ENCODE peak calls at places on chromosome 13, in seven cellular contexts. One of them, this sample, is unnamed.
A peak's percentile ranks its signal among the peaks of the same experiment; 100 is the strongest.

GRCh38 chr13:65971541-65971940 is 1258.6 kb downstream of the PCDH9 start:
- DNase-seq in GM06990: no peak
- DNase-seq in PC-9: no peak
- DNase-seq in heart right ventricle: no peak
- DNase-seq in adipocyte: no peak
- DNase-seq in suprapubic skin: no peak
- DNase-seq in CD8-positive, alpha-beta memory T cell: no peak
- DNase-seq in this sample: no peak

GRCh38 chr13:73090116-73090811 is 31.5 kb downstream of the KLF5 start:
- DNase-seq in GM06990: no peak
- DNase-seq in PC-9: peak; percentile 69
- DNase-seq in heart right ventricle: no peak
- DNase-seq in adipocyte: peak; percentile 46
- DNase-seq in suprapubic skin: no peak
- DNase-seq in CD8-positive, alpha-beta memory T cell: no peak
- DNase-seq in this sample: peak; percentile 91

GRCh38 chr13:29704648-29705047 is 109.2 kb upstream of the SLC7A1 start:
- DNase-seq in GM06990: no peak
- DNase-seq in PC-9: no peak
- DNase-seq in heart right ventricle: peak; percentile 25
- DNase-seq in adipocyte: peak; percentile 6
- DNase-seq in suprapubic skin: no peak
- DNase-seq in CD8-positive, alpha-beta memory T cell: no peak
- DNase-seq in this sample: no peak

GRCh38 chr13:89749888-89750287 is 1597.6 kb upstream of the MIR17HG start:
- DNase-seq in GM06990: no peak
- DNase-seq in PC-9: no peak
- DNase-seq in heart right ventricle: no peak
- DNase-seq in adipocyte: no peak
- DNase-seq in suprapubic skin: no peak
- DNase-seq in CD8-positive, alpha-beta memory T cell: no peak
- DNase-seq in this sample: no peak

GRCh38 chr13:43036386-43037220 is 13.2 kb downstream of the DNAJC15 start:
- DNase-seq in GM06990: no peak
- DNase-seq in PC-9: no peak
- DNase-seq in heart right ventricle: peak; percentile 75
- DNase-seq in adipocyte: no peak
- DNase-seq in suprapubic skin: no peak
- DNase-seq in CD8-positive, alpha-beta memory T cell: no peak
- DNase-seq in this sample: no peak

GRCh38 chr13:42011601-42012401 is 36.6 kb upstream of the DGKH start:
- DNase-seq in GM06990: no peak
- DNase-seq in PC-9: peak; percentile 17
- DNase-seq in heart right ventricle: peak; percentile 12
- DNase-seq in adipocyte: no peak
- DNase-seq in suprapubic skin: no peak
- DNase-seq in CD8-positive, alpha-beta memory T cell: no peak
- DNase-seq in this sample: no peak

GRCh38 chr13:93689333-93689732 is 462.7 kb downstream of the GPC6 start:
- DNase-seq in GM06990: no peak
- DNase-seq in PC-9: no peak
- DNase-seq in heart right ventricle: no peak
- DNase-seq in adipocyte: no peak
- DNase-seq in suprapubic skin: no peak
- DNase-seq in CD8-positive, alpha-beta memory T cell: no peak
- DNase-seq in this sample: no peak

GRCh38 chr13:44758595-44759221 is 182.6 kb upstream of the TSC22D1 start:
- DNase-seq in GM06990: no peak
- DNase-seq in PC-9: peak; percentile 56
- DNase-seq in heart right ventricle: no peak
- DNase-seq in adipocyte: peak; percentile 75
- DNase-seq in suprapubic skin: no peak
- DNase-seq in CD8-positive, alpha-beta memory T cell: no peak
- DNase-seq in this sample: no peak

GRCh38 chr13:39385621-39386231 is 217.3 kb downstream of the LHFPL6 start:
- DNase-seq in GM06990: no peak
- DNase-seq in PC-9: no peak
- DNase-seq in heart right ventricle: no peak
- DNase-seq in adipocyte: no peak
- DNase-seq in suprapubic skin: no peak
- DNase-seq in CD8-positive, alpha-beta memory T cell: no peak
- DNase-seq in this sample: no peak

GRCh38 chr13:102395174-102395573 is 6.7 kb downstream of the FGF14 start:
- DNase-seq in GM06990: no peak
- DNase-seq in PC-9: no peak
- DNase-seq in heart right ventricle: no peak
- DNase-seq in adipocyte: no peak
- DNase-seq in suprapubic skin: no peak
- DNase-seq in CD8-positive, alpha-beta memory T cell: no peak
- DNase-seq in this sample: no peak

GRCh38 chr13:113789167-113789566 is 30.1 kb downstream of the TMEM255B start:
- DNase-seq in GM06990: no peak
- DNase-seq in PC-9: no peak
- DNase-seq in heart right ventricle: no peak
- DNase-seq in adipocyte: no peak
- DNase-seq in suprapubic skin: no peak
- DNase-seq in CD8-positive, alpha-beta memory T cell: no peak
- DNase-seq in this sample: no peak

GRCh38 chr13:72113070-72113469 is 246.1 kb upstream of the DACH1 start:
- DNase-seq in GM06990: no peak
- DNase-seq in PC-9: no peak
- DNase-seq in heart right ventricle: no peak
- DNase-seq in adipocyte: no peak
- DNase-seq in suprapubic skin: no peak
- DNase-seq in CD8-positive, alpha-beta memory T cell: no peak
- DNase-seq in this sample: no peak

GRCh38 chr13:98252931-98253470 is 75.9 kb upstream of the RNF113B start:
- DNase-seq in GM06990: no peak
- DNase-seq in PC-9: no peak
- DNase-seq in heart right ventricle: no peak
- DNase-seq in adipocyte: peak; percentile 66
- DNase-seq in suprapubic skin: no peak
- DNase-seq in CD8-positive, alpha-beta memory T cell: no peak
- DNase-seq in this sample: no peak

DNA sequence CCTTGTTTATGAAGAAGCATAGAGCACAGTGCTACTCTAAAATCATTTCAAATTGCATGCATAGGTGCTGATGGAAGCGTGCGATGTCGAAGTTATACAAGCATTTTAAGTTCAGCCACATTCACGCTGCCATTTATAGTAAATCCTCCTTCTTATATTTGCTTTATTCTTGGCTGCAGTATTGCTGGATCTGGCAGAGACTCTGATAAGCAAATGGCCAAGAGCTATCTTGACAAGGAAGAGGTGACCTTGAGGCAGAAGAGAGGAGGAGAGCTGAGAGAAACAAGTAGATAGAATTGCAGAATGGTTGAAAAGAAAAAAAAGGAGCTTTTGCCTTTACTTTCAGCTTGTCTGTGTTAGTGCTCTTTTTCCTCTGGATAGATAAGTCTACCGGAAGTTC is 18.9 kb upstream of the MYO16 start:
- DNase-seq in GM06990: no peak
- DNase-seq in PC-9: no peak
- DNase-seq in heart right ventricle: no peak
- DNase-seq in adipocyte: no peak
- DNase-seq in suprapubic skin: no peak
- DNase-seq in CD8-positive, alpha-beta memory T cell: no peak
- DNase-seq in this sample: no peak
- H3K4me3 ChIP-seq in GM06990: no peak overlapping the region
- H3K4me3 ChIP-seq in PC-9: no peak overlapping the region
- H3K4me3 ChIP-seq in heart right ventricle: no peak overlapping the region
- H3K4me3 ChIP-seq in adipocyte: no peak overlapping the region
- H3K4me3 ChIP-seq in suprapubic skin: no peak overlapping the region
- H3K4me3 ChIP-seq in CD8-positive, alpha-beta memory T cell: no peak overlapping the region
- H3K4me3 ChIP-seq in this sample: no peak overlapping the region

DNA sequence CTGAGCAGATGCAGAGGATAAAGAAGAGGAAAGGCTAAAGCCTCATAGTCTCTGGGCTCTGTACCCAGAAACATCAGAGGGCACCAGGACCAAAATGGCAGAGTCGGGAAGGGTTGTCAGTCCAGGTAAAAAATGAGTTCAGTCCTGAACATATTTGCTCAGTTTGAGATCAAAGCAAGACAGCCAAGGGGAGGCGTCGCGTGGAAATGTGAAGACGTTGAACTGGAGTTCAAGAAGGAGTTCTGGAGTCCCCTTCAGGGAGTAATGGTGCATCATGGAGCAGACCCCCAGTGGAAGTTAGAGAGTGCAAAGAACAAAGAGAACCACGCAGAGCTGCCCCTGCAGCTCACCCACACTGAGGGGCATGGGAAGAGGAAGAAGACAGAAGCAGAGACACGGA is 4.8 kb downstream of the COL4A1 start:
- DNase-seq in GM06990: no peak
- DNase-seq in PC-9: no peak
- DNase-seq in heart right ventricle: no peak
- DNase-seq in adipocyte: no peak
- DNase-seq in suprapubic skin: no peak
- DNase-seq in CD8-positive, alpha-beta memory T cell: no peak
- DNase-seq in this sample: no peak
- H3K4me3 ChIP-seq in GM06990: no peak overlapping the region
- H3K4me3 ChIP-seq in PC-9: no peak overlapping the region
- H3K4me3 ChIP-seq in heart right ventricle: no peak overlapping the region
- H3K4me3 ChIP-seq in adipocyte: peak overlapping the region; percentile 21
- H3K4me3 ChIP-seq in suprapubic skin: peak overlapping the region; percentile 2
- H3K4me3 ChIP-seq in CD8-positive, alpha-beta memory T cell: no peak overlapping the region
- H3K4me3 ChIP-seq in this sample: no peak overlapping the region

GRCh38 chr13:99647593-99647980 is 146.3 kb downstream of the TM9SF2 start:
- DNase-seq in GM06990: no peak
- DNase-seq in PC-9: no peak
- DNase-seq in heart right ventricle: no peak
- DNase-seq in adipocyte: no peak
- DNase-seq in suprapubic skin: no peak
- DNase-seq in CD8-positive, alpha-beta memory T cell: no peak
- DNase-seq in this sample: no peak
- H3K4me3 ChIP-seq in GM06990: no peak overlapping the region
- H3K4me3 ChIP-seq in PC-9: no peak overlapping the region
- H3K4me3 ChIP-seq in heart right ventricle: no peak overlapping the region
- H3K4me3 ChIP-seq in adipocyte: no peak overlapping the region
- H3K4me3 ChIP-seq in suprapubic skin: no peak overlapping the region
- H3K4me3 ChIP-seq in CD8-positive, alpha-beta memory T cell: no peak overlapping the region
- H3K4me3 ChIP-seq in this sample: no peak overlapping the region

GRCh38 chr13:50377726-50378270 is 362.6 kb downstream of the KCNRG start:
- DNase-seq in GM06990: no peak
- DNase-seq in PC-9: no peak
- DNase-seq in heart right ventricle: no peak
- DNase-seq in adipocyte: no peak
- DNase-seq in suprapubic skin: no peak
- DNase-seq in CD8-positive, alpha-beta memory T cell: no peak
- DNase-seq in this sample: no peak

GRCh38 chr13:50376895-50377575 is 361.8 kb downstream of the KCNRG start:
- DNase-seq in GM06990: no peak
- DNase-seq in PC-9: no peak
- DNase-seq in heart right ventricle: no peak
- DNase-seq in adipocyte: no peak
- DNase-seq in suprapubic skin: no peak
- DNase-seq in CD8-positive, alpha-beta memory T cell: no peak
- DNase-seq in this sample: no peak

GRCh38 chr13:50378513-50378970 is 363.3 kb downstream of the KCNRG start:
- DNase-seq in GM06990: no peak
- DNase-seq in PC-9: no peak
- DNase-seq in heart right ventricle: no peak
- DNase-seq in adipocyte: no peak
- DNase-seq in suprapubic skin: no peak
- DNase-seq in CD8-positive, alpha-beta memory T cell: no peak
- DNase-seq in this sample: no peak

GRCh38 chr13:50380905-50381304 is 365.7 kb downstream of the KCNRG start:
- DNase-seq in GM06990: no peak
- DNase-seq in PC-9: no peak
- DNase-seq in heart right ventricle: no peak
- DNase-seq in adipocyte: no peak
- DNase-seq in suprapubic skin: no peak
- DNase-seq in CD8-positive, alpha-beta memory T cell: no peak
- DNase-seq in this sample: no peak

DNA sequence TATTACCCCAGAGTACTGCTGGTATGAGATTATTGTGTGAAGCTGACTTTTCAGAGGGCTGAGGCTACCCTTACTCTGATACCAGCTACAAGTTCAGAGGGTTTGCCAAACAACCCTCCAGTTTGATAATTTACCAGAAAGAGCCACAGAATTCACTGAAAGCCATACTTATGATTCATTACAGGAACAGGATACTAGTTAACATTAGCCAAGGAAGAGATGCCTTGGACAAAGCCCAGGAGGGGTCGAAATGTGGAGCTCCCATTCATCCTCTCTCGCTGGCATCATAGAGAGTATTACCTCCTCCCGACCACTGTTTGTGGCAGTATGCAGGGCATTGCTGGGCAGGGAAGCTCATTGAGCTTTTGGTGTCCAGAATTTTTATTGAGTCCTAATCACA is 364.3 kb downstream of the KCNRG start:
- DNase-seq in GM06990: no peak
- DNase-seq in PC-9: no peak
- DNase-seq in heart right ventricle: no peak
- DNase-seq in adipocyte: no peak
- DNase-seq in suprapubic skin: no peak
- DNase-seq in CD8-positive, alpha-beta memory T cell: no peak
- DNase-seq in this sample: no peak
- H3K4me3 ChIP-seq in GM06990: no peak overlapping the region
- H3K4me3 ChIP-seq in PC-9: no peak overlapping the region
- H3K4me3 ChIP-seq in heart right ventricle: no peak overlapping the region
- H3K4me3 ChIP-seq in adipocyte: no peak overlapping the region
- H3K4me3 ChIP-seq in suprapubic skin: no peak overlapping the region
- H3K4me3 ChIP-seq in CD8-positive, alpha-beta memory T cell: no peak overlapping the region
- H3K4me3 ChIP-seq in this sample: no peak overlapping the region

GRCh38 chr13:77919351-77920294 is 992 bp upstream of the EDNRB start:
- DNase-seq in GM06990: no peak
- DNase-seq in PC-9: no peak
- DNase-seq in heart right ventricle: peak; percentile 70
- DNase-seq in adipocyte: peak; percentile 45
- DNase-seq in suprapubic skin: peak; percentile 72
- DNase-seq in CD8-positive, alpha-beta memory T cell: no peak
- DNase-seq in this sample: no peak
- H3K4me3 ChIP-seq in GM06990: peak overlapping the region; percentile 41
- H3K4me3 ChIP-seq in PC-9: no peak overlapping the region
- H3K4me3 ChIP-seq in heart right ventricle: peak overlapping the region; percentile 70
- H3K4me3 ChIP-seq in adipocyte: peak overlapping the region; percentile 95
- H3K4me3 ChIP-seq in suprapubic skin: peak overlapping the region; percentile 60
- H3K4me3 ChIP-seq in CD8-positive, alpha-beta memory T cell: no peak overlapping the region
- H3K4me3 ChIP-seq in this sample: peak overlapping the region; percentile 38

GRCh38 chr13:112363867-112364528 is 12.2 kb upstream of the SPACA7 start:
- DNase-seq in GM06990: no peak
- DNase-seq in PC-9: no peak
- DNase-seq in heart right ventricle: no peak
- DNase-seq in adipocyte: no peak
- DNase-seq in suprapubic skin: no peak
- DNase-seq in CD8-positive, alpha-beta memory T cell: no peak
- DNase-seq in this sample: no peak

GRCh38 chr13:112374271-112374670 is 1.9 kb upstream of the SPACA7 start:
- DNase-seq in GM06990: no peak
- DNase-seq in PC-9: no peak
- DNase-seq in heart right ventricle: no peak
- DNase-seq in adipocyte: no peak
- DNase-seq in suprapubic skin: no peak
- DNase-seq in CD8-positive, alpha-beta memory T cell: no peak
- DNase-seq in this sample: no peak

GRCh38 chr13:112370311-112370710 is 5.8 kb upstream of the SPACA7 start:
- DNase-seq in GM06990: no peak
- DNase-seq in PC-9: no peak
- DNase-seq in heart right ventricle: no peak
- DNase-seq in adipocyte: no peak
- DNase-seq in suprapubic skin: no peak
- DNase-seq in CD8-positive, alpha-beta memory T cell: no peak
- DNase-seq in this sample: no peak

GRCh38 chr13:112366907-112367646 is 9.1 kb upstream of the SPACA7 start:
- DNase-seq in GM06990: no peak
- DNase-seq in PC-9: no peak
- DNase-seq in heart right ventricle: no peak
- DNase-seq in adipocyte: no peak
- DNase-seq in suprapubic skin: no peak
- DNase-seq in CD8-positive, alpha-beta memory T cell: no peak
- DNase-seq in this sample: no peak

GRCh38 chr13:112368883-112369282 is 7.3 kb upstream of the SPACA7 start:
- DNase-seq in GM06990: no peak
- DNase-seq in PC-9: no peak
- DNase-seq in heart right ventricle: no peak
- DNase-seq in adipocyte: no peak
- DNase-seq in suprapubic skin: no peak
- DNase-seq in CD8-positive, alpha-beta memory T cell: no peak
- DNase-seq in this sample: no peak
- H3K4me3 ChIP-seq in GM06990: no peak overlapping the region
- H3K4me3 ChIP-seq in PC-9: no peak overlapping the region
- H3K4me3 ChIP-seq in heart right ventricle: no peak overlapping the region
- H3K4me3 ChIP-seq in adipocyte: no peak overlapping the region
- H3K4me3 ChIP-seq in suprapubic skin: no peak overlapping the region
- H3K4me3 ChIP-seq in CD8-positive, alpha-beta memory T cell: no peak overlapping the region
- H3K4me3 ChIP-seq in this sample: no peak overlapping the region